ENCODE peak calls at places on chromosomes 5 and 9, in five cellular contexts. E is cardiac fibroblast, Q is AG09309, O is psoas muscle, C is AG10803. F is an unnamed sample.
A peak's percentile ranks its signal among the peaks of the same experiment; 100 is the strongest.

GRCh38 chr9:88106492-88106891 is 31.8 kb downstream of the SPATA31C2 start:
- DNase-seq in E (peak; percentile 37), Q (peak; percentile 31), O (no peak), C (peak; percentile 58), F (peak; percentile 64)

GRCh38 chr9:121157939-121158338 is 43.7 kb downstream of the RAB14 start:
- DNase-seq in E (no peak), Q (no peak), O (no peak), C (no peak), F (no peak)

GRCh38 chr5:33711094-33711670 is 180.6 kb downstream of the ADAMTS12 start:
- DNase-seq in E (no peak), Q (no peak), O (peak; percentile 55), C (no peak), F (no peak)

GRCh38 chr9:97803167-97804058 is 49.6 kb upstream of the FOXE1 start:
- DNase-seq in E (peak; percentile 53), Q (no peak), O (peak; percentile 84), C (peak; percentile 51), F (peak; percentile 18)

GRCh38 chr9:69877852-69878507 is 57.4 kb downstream of the CFAP95 start:
- DNase-seq in E (peak; percentile 67), Q (peak; percentile 29), O (no peak), C (peak; percentile 59), F (peak; percentile 78)

GRCh38 chr5:91158011-91158410 is 225.1 kb downstream of the ARRDC3 start:
- DNase-seq in E (no peak), Q (no peak), O (no peak), C (no peak), F (no peak)

GRCh38 chr5:151020304-151021031 is at the start of gene GPX3:
- DNase-seq in E (peak; percentile 45), Q (no peak), O (peak; percentile 98), C (peak; percentile 34), F (no peak)

GRCh38 chr9:121972501-121972981 is 120.6 kb downstream of the TTLL11 start:
- DNase-seq in E (peak; percentile 75), Q (peak; percentile 34), O (no peak), C (peak; percentile 59), F (peak; percentile 54)

GRCh38 chr9:71384343-71384742 is 262.9 kb upstream of the TRPM3 start:
- DNase-seq in E (no peak), Q (no peak), O (no peak), C (no peak), F (no peak)

GRCh38 chr9:18778846-18779245 is 254.2 kb downstream of the SAXO1 start:
- DNase-seq in E (peak; percentile 22), Q (no peak), O (no peak), C (no peak), F (no peak)

GRCh38 chr9:84772511-84772910 is 103.0 kb downstream of the NTRK2 start:
- DNase-seq in E (no peak), Q (no peak), O (no peak), C (no peak), F (no peak)

GRCh38 chr9:127741831-127742434 is 6.8 kb upstream of the TOR2A start:
- DNase-seq in E (no peak), Q (no peak), O (peak; percentile 88), C (peak; percentile 51), F (no peak)

GRCh38 chr5:177003649-177004048 is 2.9 kb downstream of the UIMC1 start:
- DNase-seq in E (no peak), Q (no peak), O (no peak), C (no peak), F (no peak)

GRCh38 chr5:157956271-157956885 is 97.4 kb upstream of the CLINT1 start:
- DNase-seq in E (no peak), Q (no peak), O (no peak), C (no peak), F (no peak)

GRCh38 chr5:176501333-176501732 is 35.9 kb downstream of the RNF44 start:
- DNase-seq in E (peak; percentile 91), Q (peak; percentile 61), O (no peak), C (peak; percentile 87), F (peak; percentile 91)

GRCh38 chr5:150781706-150782614 is 3.4 kb downstream of the SMIM3 start:
- DNase-seq in E (peak; percentile 98), Q (peak; percentile 98), O (peak; percentile 81), C (peak; percentile 99), F (peak; percentile 99)

GRCh38 chr5:38651806-38652205 is 95.4 kb upstream of the LIFR start:
- DNase-seq in E (no peak), Q (no peak), O (no peak), C (peak; percentile 19), F (no peak)

GRCh38 chr5:66617991-66618768 is 22.0 kb downstream of the MAST4 start:
- DNase-seq in E (no peak), Q (no peak), O (no peak), C (no peak), F (no peak)
- TF ChIP-seq CTCF in E (no peak), Q (no peak), O (no peak), C (no peak), F (no peak)

GRCh38 chr9:38016375-38017120 is 52.5 kb downstream of the SHB start:
- DNase-seq in E (peak; percentile 79), Q (no peak), O (no peak), C (peak; percentile 93), F (peak; percentile 72)
- H3K4me3 ChIP-seq in E (no peak overlapping the region), Q (no peak overlapping the region), O (peak overlapping the region; percentile 8), C (peak overlapping the region; percentile 26), F (no peak overlapping the region)

GRCh38 chr9:33785914-33786313 is 9.4 kb upstream of the PRSS3 start:
- DNase-seq in E (peak; percentile 57), Q (no peak), O (no peak), C (peak; percentile 38), F (no peak)
- TF ChIP-seq CTCF in E (peak; percentile 55), Q (peak; percentile 45), O (no peak), C (peak; percentile 50), F (peak; percentile 28)

DNA sequence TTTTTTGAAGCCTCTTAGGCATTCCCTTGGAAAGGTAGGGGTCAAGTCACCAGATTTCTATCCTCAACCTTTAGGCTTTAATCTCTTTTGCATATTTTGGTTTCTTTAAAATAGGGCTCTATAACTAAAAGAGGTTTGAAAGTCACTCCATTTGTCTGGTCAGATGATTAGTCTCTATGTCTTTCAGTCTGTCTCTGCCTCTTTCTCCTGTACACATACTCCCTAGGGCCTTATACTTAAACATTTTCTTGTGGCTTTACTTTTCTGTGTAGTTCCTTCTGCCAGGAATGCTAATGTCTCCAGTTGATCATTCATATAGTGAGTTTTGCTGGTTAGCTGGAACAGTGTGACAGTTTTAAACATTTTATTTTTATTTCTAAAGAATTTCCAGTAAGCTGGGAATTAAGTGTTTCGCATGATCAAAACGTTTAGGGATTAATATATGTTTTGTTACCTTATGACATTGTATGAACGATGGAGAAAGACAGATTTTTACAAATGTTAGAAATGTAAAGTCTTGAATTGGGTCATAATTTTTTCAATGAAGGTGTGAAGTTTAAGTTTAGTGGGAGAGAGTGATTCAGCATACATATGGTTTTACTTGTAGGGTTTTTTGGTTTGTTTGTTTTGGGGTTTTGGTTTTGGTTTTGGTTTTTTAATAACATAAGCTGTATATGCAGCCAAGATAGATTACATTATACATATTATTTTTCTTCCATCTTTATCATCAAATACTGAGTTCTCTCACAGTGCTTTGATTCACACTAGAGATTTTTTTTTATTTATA is 90.6 kb downstream of the ZCCHC7 start:
- DNase-seq in E (no peak), Q (no peak), O (no peak), C (no peak), F (no peak)
- H3K4me3 ChIP-seq in E (no peak overlapping the region), Q (no peak overlapping the region), O (no peak overlapping the region), C (no peak overlapping the region), F (no peak overlapping the region)